ENCODE peak calls at places on chromosomes 6 and 20, in five cellular contexts. S, Y, I, P and Q are unnamed samples.

GRCh38 chr6:162963861-162964260 is 236.1 kb downstream of the PACRG start:
- DNase-seq in Y (no peak), P (no peak), I (no peak), S (no peak), Q (no peak)

GRCh38 chr6:127446356-127446755 is 12.8 kb downstream of the KIAA0408 start:
- DNase-seq in I (no peak), S (no peak), P (no peak), Y (no peak), Q (no peak)

GRCh38 chr6:146634022-146634421 is 35.2 kb downstream of the ADGB start:
- DNase-seq in P (no peak), S (no peak), Y (no peak), I (no peak), Q (no peak)

GRCh38 chr6:158472453-158472852 is 87.4 kb upstream of the TMEM181 start:
- DNase-seq in I (no peak), P (no peak), S (no peak), Y (no peak), Q (no peak)

GRCh38 chr6:144298167-144298671 is 13.1 kb downstream of the UTRN start:
- DNase-seq in I (no peak), P (no peak), S (no peak), Y (no peak), Q (no peak)

GRCh38 chr6:150739711-150740349 is 125.7 kb upstream of the MTHFD1L start:
- DNase-seq in Y (no peak), P (no peak), S (no peak), I (no peak), Q (no peak)

GRCh38 chr20:59149678-59150504 is 13.7 kb upstream of the ZNF831 start:
- DNase-seq in P (no peak), S (no peak), Y (no peak), I (no peak), Q (no peak)

GRCh38 chr6:17086469-17086868 is 15.4 kb upstream of the STMND1 start:
- DNase-seq in I (peak), S (no peak), P (no peak), Y (peak), Q (no peak)

GRCh38 chr6:136365781-136366354 is 76.2 kb upstream of the BCLAF1 start:
- DNase-seq in P (no peak), I (no peak), S (no peak), Y (no peak), Q (no peak)

GRCh38 chr6:124400600-124400999 is 561.6 kb upstream of the RNF217 start:
- DNase-seq in I (no peak), Y (no peak), S (no peak), P (no peak), Q (no peak)

GRCh38 chr6:162491637-162492036 is 235.9 kb downstream of the PRKN start:
- DNase-seq in S (no peak), P (no peak), Y (no peak), I (no peak), Q (no peak)

DNA sequence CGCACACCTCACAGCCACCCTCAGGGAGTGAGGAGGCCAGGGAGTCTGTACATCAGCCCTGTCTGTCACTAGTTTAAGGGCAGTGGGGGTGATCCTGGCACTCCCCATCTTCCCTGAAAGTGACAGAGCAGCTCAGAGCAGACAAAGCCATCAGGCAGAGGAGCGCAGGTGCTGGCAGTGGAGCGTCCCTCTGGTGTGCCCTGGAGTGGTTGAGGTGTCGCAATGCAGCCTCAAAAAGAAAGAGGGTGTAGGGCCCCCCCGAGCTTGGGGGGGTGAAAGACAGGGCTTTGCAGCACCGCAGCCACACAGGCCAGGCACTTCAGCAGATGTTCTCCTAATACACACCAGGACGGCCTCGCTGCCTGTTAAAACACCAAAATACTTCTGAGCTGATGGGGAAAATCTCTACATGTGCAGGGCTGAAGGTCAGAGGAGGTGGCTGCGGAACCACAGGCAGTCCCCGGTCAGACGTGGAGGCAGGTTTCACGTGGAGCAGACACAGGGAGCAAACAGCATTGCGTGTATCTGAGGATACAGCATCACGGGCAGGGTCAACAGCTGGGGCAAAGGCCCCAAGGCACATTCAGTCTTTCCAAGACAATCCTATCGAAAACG is 69.5 kb downstream of the PREX1 start:
- DNase-seq in Y (no peak), S (no peak), P (no peak), I (no peak), Q (no peak)
- TF ChIP-seq JUND in Y (no peak), S (no peak), P (no peak), I (no peak), Q (no peak)

GRCh38 chr6:130625825-130626500 is 201.2 kb upstream of the SMLR1 start:
- DNase-seq in S (no peak), Y (no peak), I (peak), P (peak), Q (no peak)
- TF ChIP-seq JUND in S (peak), Y (no peak), I (peak), P (peak), Q (no peak)

GRCh38 chr6:79373880-79374279 is 139.4 kb upstream of the HMGN3 start:
- DNase-seq in S (no peak), I (no peak), Y (no peak), P (no peak), Q (no peak)
- TF ChIP-seq JUND in S (no peak), I (no peak), Y (no peak), P (no peak), Q (no peak)

GRCh38 chr20:45890997-45891983 is at the start of the genes CTSA and NEURL2:
- DNase-seq in S (peak), Y (peak), P (peak), I (peak), Q (peak)

GRCh38 chr20:45892049-45892816 is 1.1 kb downstream of the CTSA start:
- DNase-seq in S (no peak), P (no peak), I (no peak), Y (peak), Q (peak)

GRCh38 chr20:45894797-45895196 is 3.7 kb downstream of the CTSA start:
- DNase-seq in S (no peak), Y (no peak), P (no peak), I (no peak), Q (no peak)

GRCh38 chr20:45893831-45894230 is 2.7 kb downstream of the CTSA start:
- DNase-seq in S (no peak), P (no peak), I (no peak), Y (no peak), Q (no peak)

GRCh38 chr20:45892828-45893500 is 1.8 kb downstream of the CTSA start:
- DNase-seq in S (no peak), I (no peak), Y (no peak), P (no peak), Q (no peak)
- TF ChIP-seq JUND in S (no peak), I (no peak), Y (no peak), P (no peak), Q (no peak)

GRCh38 chr20:64162239-64162621 is 2.0 kb upstream of the MYT1 start:
- DNase-seq in S (no peak), I (no peak), Y (no peak), P (no peak), Q (no peak)

GRCh38 chr20:64159711-64160110 is 4.5 kb upstream of the MYT1 start:
- DNase-seq in Y (no peak), P (no peak), S (no peak), I (no peak), Q (no peak)

GRCh38 chr20:64160536-64161495 is 3.4 kb upstream of the MYT1 start:
- DNase-seq in S (no peak), I (no peak), P (no peak), Y (no peak), Q (no peak)

GRCh38 chr20:64160118-64160517 is 4.1 kb upstream of the MYT1 start:
- DNase-seq in I (no peak), Y (no peak), S (no peak), P (no peak), Q (no peak)

DNA sequence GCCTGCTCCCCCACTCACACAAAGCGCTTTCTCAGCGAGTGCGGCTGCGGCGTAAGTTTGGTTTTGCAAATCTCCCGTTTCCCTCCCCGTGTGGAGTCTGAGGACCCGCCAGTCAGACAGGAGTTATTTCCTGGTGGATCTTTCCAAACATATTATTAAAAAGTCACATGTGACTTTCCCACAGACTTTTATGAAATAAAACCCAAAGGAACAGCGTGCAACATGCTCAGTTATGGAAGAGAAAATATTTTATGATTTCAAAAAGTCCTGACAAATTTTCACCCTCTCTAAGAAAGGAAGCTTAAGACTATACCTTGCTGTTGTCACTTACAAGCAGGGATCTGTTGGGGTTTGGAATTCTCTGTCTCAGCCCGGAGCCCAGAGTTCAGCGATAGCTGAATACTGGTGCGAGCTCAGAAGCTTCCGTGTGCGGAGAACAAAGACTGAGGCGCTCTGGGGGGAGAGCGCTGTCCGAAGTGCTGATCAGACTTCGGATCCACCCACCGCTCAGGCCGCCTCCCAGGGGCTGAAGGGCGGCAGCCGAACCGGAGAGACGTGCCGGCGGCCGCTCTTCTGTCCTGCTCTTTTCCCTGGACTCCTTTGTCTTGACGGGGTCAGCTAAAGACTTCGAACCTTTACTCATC is 2.5 kb upstream of the MYT1 start:
- DNase-seq in I (no peak), P (no peak), Y (peak), S (peak), Q (peak)
- TF ChIP-seq JUND in I (no peak), P (no peak), Y (peak), S (no peak), Q (no peak)

GRCh38 chr6:102517506-102517905 is 1124.0 kb downstream of the GRIK2 start:
- DNase-seq in P (no peak), Y (no peak), I (no peak), S (no peak), Q (no peak)

GRCh38 chr6:102525336-102525735 is 1131.8 kb downstream of the GRIK2 start:
- DNase-seq in S (no peak), Y (no peak), I (no peak), P (no peak), Q (no peak)

DNA sequence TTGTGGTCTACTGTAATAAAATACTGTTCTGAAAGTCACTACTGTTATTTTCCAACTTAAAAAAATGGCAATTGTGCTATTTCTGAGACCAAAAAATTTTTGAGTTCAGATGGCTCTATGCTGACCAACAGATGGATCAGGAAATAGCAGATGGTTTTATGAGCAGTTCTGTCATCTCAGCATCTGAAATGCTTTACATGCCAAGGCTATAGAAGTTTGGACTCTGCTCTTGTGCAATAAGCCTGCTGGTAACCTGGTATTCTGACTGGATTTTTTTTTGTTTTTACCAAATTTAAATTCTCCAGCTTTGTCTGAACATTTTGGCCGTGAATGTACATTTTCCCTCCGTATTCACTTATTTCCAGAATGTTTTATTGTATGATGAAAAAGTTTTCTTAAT is 1127.5 kb downstream of the GRIK2 start:
- DNase-seq in P (no peak), Y (no peak), I (no peak), S (no peak), Q (peak)
- TF ChIP-seq JUND in P (no peak), Y (no peak), I (no peak), S (no peak), Q (no peak)

DNA sequence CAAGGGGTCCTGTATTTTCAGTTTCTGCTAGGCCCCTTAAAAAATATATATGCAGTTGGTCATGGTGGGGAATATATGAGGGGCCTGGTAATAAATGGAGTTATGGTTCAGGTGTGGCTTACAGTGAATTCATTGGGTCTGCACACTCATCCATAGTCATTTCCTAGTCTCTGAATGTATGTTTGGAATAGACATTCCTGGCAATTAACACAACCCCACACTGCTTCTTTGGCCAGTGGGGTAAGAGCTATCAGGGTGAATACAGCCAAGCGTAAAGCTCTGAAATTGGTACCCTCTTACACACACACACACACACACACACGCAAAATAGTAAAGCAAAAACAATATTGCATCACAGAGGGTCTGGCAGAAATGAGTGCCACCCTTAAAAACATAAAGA is 56.5 kb downstream of the QRSL1 start:
- DNase-seq in S (no peak), P (no peak), I (no peak), Y (no peak), Q (no peak)
- TF ChIP-seq JUND in S (no peak), P (no peak), I (no peak), Y (no peak), Q (no peak)

DNA sequence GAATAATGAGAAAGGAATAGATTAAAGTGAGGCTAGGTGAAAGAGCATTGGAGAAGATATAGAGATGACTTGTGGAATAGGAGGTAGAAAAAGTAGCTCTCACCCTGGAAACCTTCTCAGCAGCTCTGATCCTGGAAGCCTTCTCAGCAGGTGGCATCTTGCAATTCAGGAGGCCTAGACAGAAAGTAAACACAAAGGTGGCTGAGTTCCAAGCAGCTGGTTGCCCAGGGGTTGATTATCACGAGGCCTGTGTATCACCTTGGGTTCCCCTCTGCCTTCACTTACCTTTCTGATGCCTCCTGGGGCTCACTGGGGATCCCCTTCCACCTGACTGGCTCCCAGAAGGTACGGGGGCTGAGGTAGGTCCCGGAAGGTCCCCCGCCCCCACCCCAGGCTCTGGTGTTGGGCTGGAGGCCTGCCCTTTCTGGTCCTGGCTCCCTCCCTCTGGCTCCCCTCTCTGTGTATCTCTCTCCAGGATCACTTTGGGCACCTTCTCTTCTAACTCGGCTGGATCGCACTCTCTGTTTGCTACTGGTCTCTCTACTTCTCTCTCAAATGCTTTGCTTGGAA is 9.7 kb downstream of the MDC1 start:
- DNase-seq in S (no peak), Y (no peak), I (no peak), P (no peak), Q (no peak)
- TF ChIP-seq JUND in S (no peak), Y (no peak), I (no peak), P (no peak), Q (no peak)

DNA sequence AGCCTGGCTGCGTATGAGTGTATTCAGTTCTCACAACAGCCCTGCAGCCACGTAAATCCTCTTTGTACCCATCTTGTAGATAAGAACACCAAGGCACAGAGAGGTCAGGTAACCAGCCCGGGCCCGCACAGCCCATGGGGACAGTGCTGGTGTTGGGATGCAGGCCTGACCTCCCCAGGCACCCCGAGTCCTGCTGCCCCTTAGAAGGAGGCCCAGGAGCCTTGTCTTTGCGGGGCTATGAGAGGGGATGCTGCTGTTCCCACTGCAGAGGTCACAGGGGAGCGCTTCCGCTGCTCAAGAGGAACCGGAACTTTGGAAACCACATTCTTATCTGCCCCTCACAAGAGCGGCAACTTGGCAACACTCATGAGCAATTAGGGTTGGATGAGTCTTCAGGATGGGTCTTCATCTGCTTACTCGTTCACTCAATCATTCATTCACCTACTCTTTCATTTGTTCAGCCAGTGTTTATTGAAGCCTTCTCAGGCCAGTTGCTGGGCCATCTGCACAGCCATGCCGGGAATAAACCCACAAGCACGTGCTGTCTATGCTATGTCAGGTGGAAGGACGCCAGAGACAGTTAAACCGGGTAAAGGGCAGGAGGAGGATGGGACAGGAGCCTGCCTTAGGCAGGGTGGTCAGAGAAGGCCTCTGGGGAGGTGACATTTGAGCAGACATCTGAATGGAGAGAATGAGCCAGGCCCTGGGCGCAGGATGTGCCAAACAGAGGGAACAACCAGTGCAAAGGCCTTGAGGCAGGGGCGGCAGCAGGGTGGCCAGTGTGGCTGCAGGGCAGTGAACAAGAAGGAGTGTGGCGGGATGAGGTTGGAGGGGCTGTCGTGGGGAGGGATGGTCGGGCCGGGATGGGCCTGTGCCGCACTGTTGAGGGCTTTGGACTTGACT is 60.8 kb downstream of the RBM38 start:
- DNase-seq in S (no peak), P (no peak), I (no peak), Y (peak), Q (no peak)
- TF ChIP-seq JUND in S (no peak), P (no peak), I (no peak), Y (peak), Q (no peak)